ENCODE peak calls at places on chromosomes 7 and 10, in nine cellular contexts. One of them, this sample, is unnamed.

GRCh38 chr7:29500719-29501118 is 62.9 kb upstream of the PRR15 start:
- DNase-seq in HCT116: no peak
- DNase-seq in MM.1S: no peak
- DNase-seq in HAP-1: no peak
- DNase-seq in IMR-90: no peak
- DNase-seq in HL-60: no peak
- DNase-seq in CD8-positive, alpha-beta memory T cell: no peak
- DNase-seq in CD8-positive, alpha-beta T cell: no peak
- DNase-seq in Caco-2: no peak
- DNase-seq in this sample: no peak

GRCh38 chr7:41292457-41292856 is 410.4 kb downstream of the INHBA start:
- DNase-seq in HCT116: no peak
- DNase-seq in MM.1S: no peak
- DNase-seq in HAP-1: no peak
- DNase-seq in IMR-90: no peak
- DNase-seq in HL-60: no peak
- DNase-seq in CD8-positive, alpha-beta memory T cell: no peak
- DNase-seq in CD8-positive, alpha-beta T cell: no peak
- DNase-seq in Caco-2: no peak
- DNase-seq in this sample: no peak

GRCh38 chr10:105756386-105756785 is 1115.3 kb downstream of the SORCS3 start:
- DNase-seq in HCT116: no peak
- DNase-seq in MM.1S: no peak
- DNase-seq in HAP-1: no peak
- DNase-seq in IMR-90: no peak
- DNase-seq in HL-60: no peak
- DNase-seq in CD8-positive, alpha-beta memory T cell: no peak
- DNase-seq in CD8-positive, alpha-beta T cell: no peak
- DNase-seq in Caco-2: no peak
- DNase-seq in this sample: no peak

GRCh38 chr7:36260481-36260880 is 107.4 kb downstream of the EEPD1 start:
- DNase-seq in HCT116: no peak
- DNase-seq in MM.1S: no peak
- DNase-seq in HAP-1: no peak
- DNase-seq in IMR-90: no peak
- DNase-seq in HL-60: no peak
- DNase-seq in CD8-positive, alpha-beta memory T cell: no peak
- DNase-seq in CD8-positive, alpha-beta T cell: no peak
- DNase-seq in Caco-2: no peak
- DNase-seq in this sample: no peak

GRCh38 chr10:123613346-123613850 is 52.8 kb upstream of the GPR26 start:
- DNase-seq in HCT116: no peak
- DNase-seq in MM.1S: no peak
- DNase-seq in HAP-1: no peak
- DNase-seq in IMR-90: no peak
- DNase-seq in HL-60: no peak
- DNase-seq in CD8-positive, alpha-beta memory T cell: no peak
- DNase-seq in CD8-positive, alpha-beta T cell: no peak
- DNase-seq in Caco-2: no peak
- DNase-seq in this sample: no peak

GRCh38 chr7:109984726-109985125 is 1106.2 kb upstream of the LRRN3 start:
- DNase-seq in HCT116: no peak
- DNase-seq in MM.1S: no peak
- DNase-seq in HAP-1: no peak
- DNase-seq in IMR-90: peak; percentile 2
- DNase-seq in HL-60: no peak
- DNase-seq in CD8-positive, alpha-beta memory T cell: no peak
- DNase-seq in CD8-positive, alpha-beta T cell: no peak
- DNase-seq in Caco-2: no peak
- DNase-seq in this sample: no peak

GRCh38 chr10:44261710-44262455 is 123.0 kb downstream of the CXCL12 start:
- DNase-seq in HCT116: no peak
- DNase-seq in MM.1S: no peak
- DNase-seq in HAP-1: no peak
- DNase-seq in IMR-90: peak; percentile 56
- DNase-seq in HL-60: no peak
- DNase-seq in CD8-positive, alpha-beta memory T cell: no peak
- DNase-seq in CD8-positive, alpha-beta T cell: no peak
- DNase-seq in Caco-2: no peak
- DNase-seq in this sample: peak; percentile 38

GRCh38 chr7:112573302-112574039 is 92.7 kb downstream of the LSMEM1 start:
- DNase-seq in HCT116: no peak
- DNase-seq in MM.1S: no peak
- DNase-seq in HAP-1: no peak
- DNase-seq in IMR-90: peak; percentile 13
- DNase-seq in HL-60: no peak
- DNase-seq in CD8-positive, alpha-beta memory T cell: no peak
- DNase-seq in CD8-positive, alpha-beta T cell: no peak
- DNase-seq in Caco-2: no peak
- DNase-seq in this sample: no peak

GRCh38 chr10:86443069-86443468 is 76.5 kb upstream of the GRID1 start:
- DNase-seq in HCT116: no peak
- DNase-seq in MM.1S: no peak
- DNase-seq in HAP-1: no peak
- DNase-seq in IMR-90: peak; percentile 82
- DNase-seq in HL-60: no peak
- DNase-seq in CD8-positive, alpha-beta memory T cell: no peak
- DNase-seq in CD8-positive, alpha-beta T cell: no peak
- DNase-seq in Caco-2: no peak
- DNase-seq in this sample: no peak

DNA sequence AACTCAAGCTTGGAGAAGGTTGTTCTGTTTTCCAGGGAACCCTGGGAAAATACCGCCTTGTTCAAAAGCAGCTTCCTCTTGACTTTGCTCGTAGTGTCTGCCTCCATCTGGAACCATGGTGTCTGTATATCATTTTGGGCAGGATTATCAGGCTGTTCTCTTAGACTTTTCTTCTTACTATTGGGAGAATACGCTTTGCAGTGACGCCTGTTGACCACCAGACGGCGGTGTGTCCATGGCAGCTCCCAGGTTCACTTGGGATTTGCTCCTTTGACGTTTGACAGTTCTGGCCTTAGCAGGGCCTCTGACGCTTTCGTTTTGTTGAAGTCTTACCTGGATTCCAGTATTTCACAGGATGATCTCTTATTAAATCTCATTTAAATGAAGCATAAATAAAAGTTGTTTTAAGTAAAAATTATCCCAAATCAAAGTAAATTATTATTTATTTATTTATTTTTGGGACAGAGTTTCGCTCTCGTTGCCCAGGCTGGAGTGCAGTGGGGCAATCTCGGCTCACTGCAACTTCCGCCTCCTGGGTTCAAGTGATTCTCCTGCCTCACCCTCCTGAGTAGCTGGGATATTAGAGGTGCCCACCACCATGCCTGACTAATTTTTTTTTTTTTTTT is 41.8 kb upstream of the GJD4 start:
- DNase-seq in HCT116: peak; percentile 49
- DNase-seq in MM.1S: peak; percentile 53
- DNase-seq in HAP-1: peak; percentile 75
- DNase-seq in IMR-90: peak; percentile 76
- DNase-seq in HL-60: peak; percentile 57
- DNase-seq in CD8-positive, alpha-beta memory T cell: peak; percentile 22
- DNase-seq in CD8-positive, alpha-beta T cell: no peak
- DNase-seq in Caco-2: peak; percentile 77
- DNase-seq in this sample: peak; percentile 50
- H3K27me3 ChIP-seq in HCT116: no peaks in the 10 kb centered on the region
- H3K27me3 ChIP-seq in MM.1S: no peaks in the 10 kb centered on the region
- H3K27me3 ChIP-seq in HAP-1: no peaks in the 10 kb centered on the region
- H3K27me3 ChIP-seq in IMR-90: no peaks in the 10 kb centered on the region
- H3K27me3 ChIP-seq in HL-60: no peaks in the 10 kb centered on the region
- H3K27me3 ChIP-seq in CD8-positive, alpha-beta memory T cell: no peaks in the 10 kb centered on the region
- H3K27me3 ChIP-seq in CD8-positive, alpha-beta T cell: no peaks in the 10 kb centered on the region
- H3K27me3 ChIP-seq in Caco-2: no peaks in the 10 kb centered on the region
- H3K27me3 ChIP-seq in this sample: no peaks in the 10 kb centered on the region

GRCh38 chr7:19108985-19109946 is 8.2 kb downstream of the TWIST1 start:
- DNase-seq in HCT116: no peak
- DNase-seq in MM.1S: no peak
- DNase-seq in HAP-1: no peak
- DNase-seq in IMR-90: no peak
- DNase-seq in HL-60: no peak
- DNase-seq in CD8-positive, alpha-beta memory T cell: no peak
- DNase-seq in CD8-positive, alpha-beta T cell: no peak
- DNase-seq in Caco-2: no peak
- DNase-seq in this sample: no peak

GRCh38 chr7:19112290-19113000 is 5.0 kb downstream of the TWIST1 start:
- DNase-seq in HCT116: no peak
- DNase-seq in MM.1S: no peak
- DNase-seq in HAP-1: no peak
- DNase-seq in IMR-90: peak; percentile 57
- DNase-seq in HL-60: no peak
- DNase-seq in CD8-positive, alpha-beta memory T cell: no peak
- DNase-seq in CD8-positive, alpha-beta T cell: no peak
- DNase-seq in Caco-2: no peak
- DNase-seq in this sample: no peak

GRCh38 chr7:19111474-19112143 is 5.8 kb downstream of the TWIST1 start:
- DNase-seq in HCT116: no peak
- DNase-seq in MM.1S: no peak
- DNase-seq in HAP-1: no peak
- DNase-seq in IMR-90: no peak
- DNase-seq in HL-60: no peak
- DNase-seq in CD8-positive, alpha-beta memory T cell: no peak
- DNase-seq in CD8-positive, alpha-beta T cell: no peak
- DNase-seq in Caco-2: no peak
- DNase-seq in this sample: no peak

GRCh38 chr7:19110778-19111175 is 6.7 kb downstream of the TWIST1 start:
- DNase-seq in HCT116: no peak
- DNase-seq in MM.1S: no peak
- DNase-seq in HAP-1: no peak
- DNase-seq in IMR-90: no peak
- DNase-seq in HL-60: no peak
- DNase-seq in CD8-positive, alpha-beta memory T cell: no peak
- DNase-seq in CD8-positive, alpha-beta T cell: no peak
- DNase-seq in Caco-2: no peak
- DNase-seq in this sample: no peak

GRCh38 chr7:19110026-19110777 is 7.2 kb downstream of the TWIST1 start:
- DNase-seq in HCT116: no peak
- DNase-seq in MM.1S: no peak
- DNase-seq in HAP-1: no peak
- DNase-seq in IMR-90: no peak
- DNase-seq in HL-60: no peak
- DNase-seq in CD8-positive, alpha-beta memory T cell: no peak
- DNase-seq in CD8-positive, alpha-beta T cell: no peak
- DNase-seq in Caco-2: no peak
- DNase-seq in this sample: no peak
- H3K27me3 ChIP-seq in HCT116: no peaks in the 10 kb centered on the region
- H3K27me3 ChIP-seq in MM.1S: no peaks in the 10 kb centered on the region
- H3K27me3 ChIP-seq in HAP-1: no peaks in the 10 kb centered on the region
- H3K27me3 ChIP-seq in IMR-90: no peaks in the 10 kb centered on the region
- H3K27me3 ChIP-seq in HL-60: peaks cover 71% of the 10 kb centered on the region
- H3K27me3 ChIP-seq in CD8-positive, alpha-beta memory T cell: peaks cover 12% of the 10 kb centered on the region
- H3K27me3 ChIP-seq in CD8-positive, alpha-beta T cell: peaks cover 28% of the 10 kb centered on the region
- H3K27me3 ChIP-seq in Caco-2: no peaks in the 10 kb centered on the region
- H3K27me3 ChIP-seq in this sample: peaks cover 91% of the 10 kb centered on the region

GRCh38 chr10:100075426-100076220 is 6.0 kb downstream of the CPN1 start:
- DNase-seq in HCT116: no peak
- DNase-seq in MM.1S: no peak
- DNase-seq in HAP-1: no peak
- DNase-seq in IMR-90: no peak
- DNase-seq in HL-60: no peak
- DNase-seq in CD8-positive, alpha-beta memory T cell: no peak
- DNase-seq in CD8-positive, alpha-beta T cell: no peak
- DNase-seq in Caco-2: no peak
- DNase-seq in this sample: no peak
- H3K27me3 ChIP-seq in HCT116: no peaks in the 10 kb centered on the region
- H3K27me3 ChIP-seq in MM.1S: no peaks in the 10 kb centered on the region
- H3K27me3 ChIP-seq in HAP-1: no peaks in the 10 kb centered on the region
- H3K27me3 ChIP-seq in IMR-90: peaks cover 27% of the 10 kb centered on the region
- H3K27me3 ChIP-seq in HL-60: peaks cover 3% of the 10 kb centered on the region
- H3K27me3 ChIP-seq in CD8-positive, alpha-beta memory T cell: no peaks in the 10 kb centered on the region
- H3K27me3 ChIP-seq in CD8-positive, alpha-beta T cell: no peaks in the 10 kb centered on the region
- H3K27me3 ChIP-seq in Caco-2: no peaks in the 10 kb centered on the region
- H3K27me3 ChIP-seq in this sample: no peaks in the 10 kb centered on the region

GRCh38 chr7:1320616-1321289 is 88.1 kb downstream of the UNCX start:
- DNase-seq in HCT116: no peak
- DNase-seq in MM.1S: no peak
- DNase-seq in HAP-1: no peak
- DNase-seq in IMR-90: no peak
- DNase-seq in HL-60: no peak
- DNase-seq in CD8-positive, alpha-beta memory T cell: no peak
- DNase-seq in CD8-positive, alpha-beta T cell: no peak
- DNase-seq in Caco-2: no peak
- DNase-seq in this sample: no peak

GRCh38 chr7:1324028-1324900 is 91.6 kb downstream of the UNCX start:
- DNase-seq in HCT116: no peak
- DNase-seq in MM.1S: no peak
- DNase-seq in HAP-1: no peak
- DNase-seq in IMR-90: no peak
- DNase-seq in HL-60: no peak
- DNase-seq in CD8-positive, alpha-beta memory T cell: no peak
- DNase-seq in CD8-positive, alpha-beta T cell: no peak
- DNase-seq in Caco-2: no peak
- DNase-seq in this sample: no peak

GRCh38 chr7:1322240-1323110 is 89.8 kb downstream of the UNCX start:
- DNase-seq in HCT116: no peak
- DNase-seq in MM.1S: no peak
- DNase-seq in HAP-1: no peak
- DNase-seq in IMR-90: no peak
- DNase-seq in HL-60: no peak
- DNase-seq in CD8-positive, alpha-beta memory T cell: no peak
- DNase-seq in CD8-positive, alpha-beta T cell: no peak
- DNase-seq in Caco-2: no peak
- DNase-seq in this sample: no peak

GRCh38 chr7:1323178-1324027 is 90.7 kb downstream of the UNCX start:
- DNase-seq in HCT116: no peak
- DNase-seq in MM.1S: no peak
- DNase-seq in HAP-1: no peak
- DNase-seq in IMR-90: no peak
- DNase-seq in HL-60: no peak
- DNase-seq in CD8-positive, alpha-beta memory T cell: no peak
- DNase-seq in CD8-positive, alpha-beta T cell: no peak
- DNase-seq in Caco-2: no peak
- DNase-seq in this sample: no peak

DNA sequence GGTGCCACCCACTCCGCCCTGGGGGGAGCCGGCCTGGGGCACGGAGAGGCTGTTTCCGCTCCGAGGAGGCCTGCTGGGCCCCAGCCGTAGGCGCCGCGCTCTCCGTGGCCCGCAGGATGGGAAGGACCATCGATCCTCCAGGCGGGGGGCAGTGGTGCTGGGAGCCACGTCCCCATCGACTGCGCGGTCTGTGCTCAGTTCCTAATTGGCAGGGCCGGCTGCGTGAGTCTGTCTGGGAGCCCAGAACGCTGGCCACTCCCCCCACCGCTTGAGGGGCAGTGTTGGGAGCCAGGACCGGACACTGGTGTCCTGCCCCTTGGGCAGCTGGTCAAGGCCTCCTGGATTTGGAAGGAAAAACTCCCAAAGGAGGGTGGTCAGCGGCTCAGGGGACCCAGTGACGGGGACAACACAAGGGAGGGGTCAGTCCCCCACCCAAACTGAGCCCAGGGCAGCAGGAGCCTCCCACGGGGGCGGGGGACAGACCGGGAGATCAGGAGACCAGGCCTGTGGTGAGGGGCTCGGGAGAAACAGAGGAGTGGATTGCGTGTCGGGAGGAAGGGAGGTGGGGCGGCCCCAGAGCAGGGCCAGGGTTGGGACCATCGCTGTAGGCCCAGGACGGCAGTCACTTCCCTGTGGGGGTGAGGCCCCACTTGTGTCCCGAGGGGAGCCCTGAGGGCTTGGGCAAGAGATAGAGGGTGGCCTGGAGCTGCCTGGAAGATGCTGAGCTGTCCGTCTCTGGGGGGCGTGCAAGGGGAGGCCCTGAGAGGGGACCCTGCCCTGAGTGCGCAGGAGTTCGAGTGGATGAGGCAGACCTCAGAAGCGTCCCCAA is 89.0 kb downstream of the UNCX start:
- DNase-seq in HCT116: no peak
- DNase-seq in MM.1S: no peak
- DNase-seq in HAP-1: no peak
- DNase-seq in IMR-90: no peak
- DNase-seq in HL-60: no peak
- DNase-seq in CD8-positive, alpha-beta memory T cell: no peak
- DNase-seq in CD8-positive, alpha-beta T cell: no peak
- DNase-seq in Caco-2: no peak
- DNase-seq in this sample: no peak
- H3K27me3 ChIP-seq in HCT116: no peaks in the 10 kb centered on the region
- H3K27me3 ChIP-seq in MM.1S: peaks cover 72% of the 10 kb centered on the region
- H3K27me3 ChIP-seq in HAP-1: peaks cover 5% of the 10 kb centered on the region
- H3K27me3 ChIP-seq in IMR-90: peaks cover 39% of the 10 kb centered on the region
- H3K27me3 ChIP-seq in HL-60: peaks cover 7% of the 10 kb centered on the region
- H3K27me3 ChIP-seq in CD8-positive, alpha-beta memory T cell: no peaks in the 10 kb centered on the region
- H3K27me3 ChIP-seq in CD8-positive, alpha-beta T cell: no peaks in the 10 kb centered on the region
- H3K27me3 ChIP-seq in Caco-2: no peaks in the 10 kb centered on the region
- H3K27me3 ChIP-seq in this sample: peaks cover 35% of the 10 kb centered on the region

This sample was measured in heart right ventricle.